ENCODE peak calls at places on chromosomes 6 and 20, in nine cellular contexts. One of them, this sample, is unnamed.

GRCh38 chr6:121223930-121224329 is 110.3 kb downstream of the TBC1D32 start:
- DNase-seq in A549: no peak
- DNase-seq in IMR-90: no peak
- DNase-seq in CD8-positive, alpha-beta T cell: no peak
- DNase-seq in fibroblast of lung: no peak
- DNase-seq in fibroblast of the aortic adventitia: no peak
- DNase-seq in tibial nerve: no peak
- DNase-seq in testis: no peak
- DNase-seq in SK-N-SH: no peak
- DNase-seq in this sample: no peak

GRCh38 chr6:153208706-153209105 is 77.6 kb upstream of the RGS17 start:
- DNase-seq in IMR-90: no peak
- DNase-seq in CD8-positive, alpha-beta T cell: no peak
- DNase-seq in fibroblast of the aortic adventitia: no peak
- DNase-seq in A549: no peak
- DNase-seq in fibroblast of lung: no peak
- DNase-seq in tibial nerve: no peak
- DNase-seq in testis: no peak
- DNase-seq in SK-N-SH: no peak
- DNase-seq in this sample: no peak

GRCh38 chr6:1870902-1871301 is 261.2 kb downstream of the FOXC1 start:
- DNase-seq in fibroblast of the aortic adventitia: no peak
- DNase-seq in fibroblast of lung: no peak
- DNase-seq in SK-N-SH: no peak
- DNase-seq in CD8-positive, alpha-beta T cell: no peak
- DNase-seq in tibial nerve: no peak
- DNase-seq in A549: no peak
- DNase-seq in testis: no peak
- DNase-seq in IMR-90: no peak
- DNase-seq in this sample: no peak

GRCh38 chr6:127547909-127548649 is 28.9 kb upstream of the C6orf58 start:
- DNase-seq in fibroblast of lung: no peak
- DNase-seq in IMR-90: peak; percentile 17
- DNase-seq in tibial nerve: no peak
- DNase-seq in SK-N-SH: no peak
- DNase-seq in CD8-positive, alpha-beta T cell: no peak
- DNase-seq in A549: no peak
- DNase-seq in testis: no peak
- DNase-seq in fibroblast of the aortic adventitia: peak; percentile 32
- DNase-seq in this sample: no peak

GRCh38 chr20:32764000-32764960 is 2.1 kb downstream of the DNMT3B start:
- DNase-seq in tibial nerve: no peak
- DNase-seq in SK-N-SH: no peak
- DNase-seq in fibroblast of the aortic adventitia: no peak
- DNase-seq in testis: no peak
- DNase-seq in A549: no peak
- DNase-seq in IMR-90: no peak
- DNase-seq in fibroblast of lung: no peak
- DNase-seq in CD8-positive, alpha-beta T cell: no peak
- DNase-seq in this sample: no peak

GRCh38 chr20:30168800-30169138 is 1088.7 kb upstream of the DEFB115 start:
- DNase-seq in testis: no peak
- DNase-seq in A549: no peak
- DNase-seq in SK-N-SH: peak; percentile 14
- DNase-seq in tibial nerve: no peak
- DNase-seq in fibroblast of the aortic adventitia: no peak
- DNase-seq in IMR-90: no peak
- DNase-seq in fibroblast of lung: no peak
- DNase-seq in CD8-positive, alpha-beta T cell: no peak
- DNase-seq in this sample: no peak

GRCh38 chr6:118163609-118164008 is 256.5 kb downstream of the SLC35F1 start:
- DNase-seq in A549: no peak
- DNase-seq in IMR-90: no peak
- DNase-seq in fibroblast of lung: no peak
- DNase-seq in testis: no peak
- DNase-seq in CD8-positive, alpha-beta T cell: no peak
- DNase-seq in fibroblast of the aortic adventitia: no peak
- DNase-seq in SK-N-SH: no peak
- DNase-seq in tibial nerve: no peak
- DNase-seq in this sample: no peak

GRCh38 chr6:131651782-131652181 is 14.7 kb downstream of the ENPP3 start:
- DNase-seq in IMR-90: no peak
- DNase-seq in fibroblast of the aortic adventitia: no peak
- DNase-seq in fibroblast of lung: no peak
- DNase-seq in A549: no peak
- DNase-seq in tibial nerve: no peak
- DNase-seq in SK-N-SH: no peak
- DNase-seq in CD8-positive, alpha-beta T cell: no peak
- DNase-seq in testis: no peak
- DNase-seq in this sample: no peak

GRCh38 chr20:31666258-31667042 is 28.7 kb downstream of the COX4I2 start:
- DNase-seq in IMR-90: no peak
- DNase-seq in fibroblast of the aortic adventitia: no peak
- DNase-seq in SK-N-SH: no peak
- DNase-seq in A549: no peak
- DNase-seq in CD8-positive, alpha-beta T cell: peak; percentile 62
- DNase-seq in tibial nerve: peak; percentile 52
- DNase-seq in fibroblast of lung: no peak
- DNase-seq in testis: peak; percentile 48
- DNase-seq in this sample: no peak

GRCh38 chr6:3157151-3157933 is at the start of gene TUBB2A:
- DNase-seq in CD8-positive, alpha-beta T cell: peak; percentile 87
- DNase-seq in fibroblast of lung: peak; percentile 78
- DNase-seq in IMR-90: peak; percentile 78
- DNase-seq in SK-N-SH: peak; percentile 98
- DNase-seq in fibroblast of the aortic adventitia: peak; percentile 76
- DNase-seq in A549: peak; percentile 65
- DNase-seq in tibial nerve: peak; percentile 82
- DNase-seq in testis: peak; percentile 84
- DNase-seq in this sample: no peak

GRCh38 chr6:167407239-167408064 is 82.6 kb downstream of the TTLL2 start:
- DNase-seq in tibial nerve: no peak
- DNase-seq in CD8-positive, alpha-beta T cell: no peak
- DNase-seq in fibroblast of lung: no peak
- DNase-seq in testis: no peak
- DNase-seq in A549: no peak
- DNase-seq in IMR-90: no peak
- DNase-seq in fibroblast of the aortic adventitia: no peak
- DNase-seq in SK-N-SH: no peak
- DNase-seq in this sample: no peak

GRCh38 chr6:45054610-45055009 is 273.5 kb upstream of the RUNX2 start:
- DNase-seq in fibroblast of the aortic adventitia: no peak
- DNase-seq in SK-N-SH: no peak
- DNase-seq in CD8-positive, alpha-beta T cell: no peak
- DNase-seq in testis: no peak
- DNase-seq in tibial nerve: no peak
- DNase-seq in fibroblast of lung: peak; percentile 57
- DNase-seq in A549: no peak
- DNase-seq in IMR-90: no peak
- DNase-seq in this sample: no peak

GRCh38 chr6:75543311-75543710 is 49.7 kb upstream of the FILIP1 start:
- DNase-seq in CD8-positive, alpha-beta T cell: no peak
- DNase-seq in SK-N-SH: no peak
- DNase-seq in IMR-90: no peak
- DNase-seq in tibial nerve: no peak
- DNase-seq in fibroblast of the aortic adventitia: no peak
- DNase-seq in A549: no peak
- DNase-seq in testis: no peak
- DNase-seq in fibroblast of lung: no peak
- DNase-seq in this sample: no peak

GRCh38 chr6:170186006-170186908 is 104.6 kb downstream of the DLL1 start:
- DNase-seq in testis: no peak
- DNase-seq in tibial nerve: peak; percentile 1
- DNase-seq in CD8-positive, alpha-beta T cell: no peak
- DNase-seq in A549: no peak
- DNase-seq in fibroblast of lung: no peak
- DNase-seq in IMR-90: no peak
- DNase-seq in SK-N-SH: no peak
- DNase-seq in fibroblast of the aortic adventitia: no peak
- DNase-seq in this sample: no peak

GRCh38 chr6:131159578-131159977 is 24.3 kb downstream of the AKAP7 start:
- DNase-seq in fibroblast of lung: peak; percentile 87
- DNase-seq in SK-N-SH: no peak
- DNase-seq in IMR-90: peak; percentile 86
- DNase-seq in CD8-positive, alpha-beta T cell: no peak
- DNase-seq in A549: no peak
- DNase-seq in fibroblast of the aortic adventitia: peak; percentile 51
- DNase-seq in tibial nerve: no peak
- DNase-seq in testis: no peak
- DNase-seq in this sample: peak; percentile 40

GRCh38 chr6:2244261-2245102 is 923 bp downstream of the GMDS start:
- DNase-seq in fibroblast of lung: no peak
- DNase-seq in tibial nerve: no peak
- DNase-seq in SK-N-SH: no peak
- DNase-seq in testis: no peak
- DNase-seq in IMR-90: no peak
- DNase-seq in A549: no peak
- DNase-seq in CD8-positive, alpha-beta T cell: no peak
- DNase-seq in fibroblast of the aortic adventitia: no peak
- DNase-seq in this sample: no peak

GRCh38 chr20:6152777-6153176 is 29.9 kb upstream of the FERMT1 start:
- DNase-seq in tibial nerve: no peak
- DNase-seq in IMR-90: no peak
- DNase-seq in A549: no peak
- DNase-seq in fibroblast of the aortic adventitia: no peak
- DNase-seq in SK-N-SH: no peak
- DNase-seq in fibroblast of lung: no peak
- DNase-seq in testis: no peak
- DNase-seq in CD8-positive, alpha-beta T cell: no peak
- DNase-seq in this sample: no peak
- TF ChIP-seq CTCF in tibial nerve: no peak
- TF ChIP-seq CTCF in IMR-90: no peak
- TF ChIP-seq CTCF in A549: no peak
- TF ChIP-seq CTCF in fibroblast of the aortic adventitia: no peak
- TF ChIP-seq CTCF in SK-N-SH: no peak
- TF ChIP-seq CTCF in fibroblast of lung: no peak
- TF ChIP-seq CTCF in testis: no peak
- TF ChIP-seq CTCF in CD8-positive, alpha-beta T cell: no peak
- TF ChIP-seq CTCF in this sample: no peak

GRCh38 chr20:34042286-34042685 is 48.6 kb downstream of the RALY start:
- DNase-seq in testis: no peak
- DNase-seq in CD8-positive, alpha-beta T cell: peak; percentile 37
- DNase-seq in fibroblast of the aortic adventitia: no peak
- DNase-seq in SK-N-SH: no peak
- DNase-seq in fibroblast of lung: no peak
- DNase-seq in tibial nerve: no peak
- DNase-seq in A549: no peak
- DNase-seq in IMR-90: no peak
- DNase-seq in this sample: no peak

GRCh38 chr20:34037121-34037520 is 43.4 kb downstream of the RALY start:
- DNase-seq in fibroblast of lung: no peak
- DNase-seq in CD8-positive, alpha-beta T cell: peak; percentile 50
- DNase-seq in IMR-90: no peak
- DNase-seq in testis: peak; percentile 50
- DNase-seq in fibroblast of the aortic adventitia: no peak
- DNase-seq in tibial nerve: no peak
- DNase-seq in A549: no peak
- DNase-seq in SK-N-SH: no peak
- DNase-seq in this sample: no peak

GRCh38 chr20:34043025-34043424 is 49.3 kb downstream of the RALY start:
- DNase-seq in testis: no peak
- DNase-seq in SK-N-SH: no peak
- DNase-seq in tibial nerve: no peak
- DNase-seq in IMR-90: no peak
- DNase-seq in fibroblast of lung: no peak
- DNase-seq in A549: no peak
- DNase-seq in CD8-positive, alpha-beta T cell: no peak
- DNase-seq in fibroblast of the aortic adventitia: no peak
- DNase-seq in this sample: no peak

GRCh38 chr20:34037767-34038166 is 44.1 kb downstream of the RALY start:
- DNase-seq in A549: no peak
- DNase-seq in testis: peak; percentile 26
- DNase-seq in CD8-positive, alpha-beta T cell: no peak
- DNase-seq in fibroblast of the aortic adventitia: peak; percentile 92
- DNase-seq in tibial nerve: no peak
- DNase-seq in IMR-90: peak; percentile 77
- DNase-seq in fibroblast of lung: no peak
- DNase-seq in SK-N-SH: no peak
- DNase-seq in this sample: no peak

DNA sequence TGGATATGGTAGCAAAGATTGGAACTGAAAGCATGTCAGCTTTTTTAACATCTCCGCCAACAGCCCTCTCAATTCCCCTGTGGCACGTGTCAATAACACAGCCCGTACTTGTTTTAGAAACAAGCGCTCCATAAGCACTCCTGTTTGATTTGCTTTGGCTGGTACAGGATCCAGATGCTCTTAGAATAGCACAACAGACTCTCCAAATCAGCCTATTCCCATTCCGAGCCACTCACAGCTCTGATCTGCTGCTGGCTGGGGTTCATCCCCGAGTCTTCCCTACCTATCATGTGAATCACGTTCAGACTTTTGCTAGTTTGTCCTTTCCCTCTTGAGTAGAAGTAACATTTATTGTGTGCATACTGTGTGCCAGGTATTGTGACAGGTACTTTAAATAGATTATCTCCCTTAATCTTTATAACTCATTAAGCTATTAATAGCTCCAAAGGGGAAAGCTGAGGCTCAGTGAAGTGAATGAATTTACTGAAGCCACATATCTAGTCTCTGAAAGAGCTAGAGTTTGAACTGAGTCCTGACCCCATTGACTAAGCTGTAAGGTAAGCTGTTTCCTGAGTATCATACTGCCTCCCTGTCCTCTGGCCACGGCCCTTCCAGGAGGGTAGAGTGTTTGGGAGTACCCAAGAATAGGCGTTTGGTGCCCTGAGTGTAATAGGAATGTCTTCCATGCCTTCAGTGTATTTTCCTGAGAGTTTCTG is 46.7 kb downstream of the RALY start:
- DNase-seq in CD8-positive, alpha-beta T cell: no peak
- DNase-seq in fibroblast of the aortic adventitia: no peak
- DNase-seq in IMR-90: no peak
- DNase-seq in testis: no peak
- DNase-seq in A549: no peak
- DNase-seq in tibial nerve: no peak
- DNase-seq in SK-N-SH: no peak
- DNase-seq in fibroblast of lung: no peak
- DNase-seq in this sample: no peak
- H3K4me3 ChIP-seq in CD8-positive, alpha-beta T cell: no peak overlapping the region
- H3K4me3 ChIP-seq in fibroblast of the aortic adventitia: no peak overlapping the region
- H3K4me3 ChIP-seq in IMR-90: no peak overlapping the region
- H3K4me3 ChIP-seq in testis: no peak overlapping the region
- H3K4me3 ChIP-seq in A549: no peak overlapping the region
- H3K4me3 ChIP-seq in tibial nerve: no peak overlapping the region
- H3K4me3 ChIP-seq in SK-N-SH: no peak overlapping the region
- H3K4me3 ChIP-seq in fibroblast of lung: no peak overlapping the region
- H3K4me3 ChIP-seq in this sample: no peak overlapping the region

GRCh38 chr20:24001901-24002405 is 13.4 kb upstream of the GGTLC1 start:
- DNase-seq in tibial nerve: no peak
- DNase-seq in A549: no peak
- DNase-seq in SK-N-SH: no peak
- DNase-seq in CD8-positive, alpha-beta T cell: no peak
- DNase-seq in IMR-90: no peak
- DNase-seq in fibroblast of lung: no peak
- DNase-seq in fibroblast of the aortic adventitia: no peak
- DNase-seq in testis: no peak
- DNase-seq in this sample: no peak
- TF ChIP-seq CTCF in tibial nerve: no peak
- TF ChIP-seq CTCF in A549: no peak
- TF ChIP-seq CTCF in SK-N-SH: no peak
- TF ChIP-seq CTCF in CD8-positive, alpha-beta T cell: no peak
- TF ChIP-seq CTCF in IMR-90: no peak
- TF ChIP-seq CTCF in fibroblast of lung: no peak
- TF ChIP-seq CTCF in fibroblast of the aortic adventitia: no peak
- TF ChIP-seq CTCF in testis: no peak
- TF ChIP-seq CTCF in this sample: no peak

GRCh38 chr20:64082821-64083379 is 1.3 kb downstream of the LKAAEAR1 start:
- DNase-seq in A549: no peak
- DNase-seq in IMR-90: no peak
- DNase-seq in fibroblast of lung: no peak
- DNase-seq in tibial nerve: no peak
- DNase-seq in fibroblast of the aortic adventitia: no peak
- DNase-seq in CD8-positive, alpha-beta T cell: no peak
- DNase-seq in SK-N-SH: no peak
- DNase-seq in testis: no peak
- DNase-seq in this sample: no peak
- H3K4me3 ChIP-seq in A549: peak overlapping the region; percentile 71
- H3K4me3 ChIP-seq in IMR-90: peak overlapping the region; percentile 63
- H3K4me3 ChIP-seq in fibroblast of lung: no peak overlapping the region
- H3K4me3 ChIP-seq in tibial nerve: no peak overlapping the region
- H3K4me3 ChIP-seq in fibroblast of the aortic adventitia: no peak overlapping the region
- H3K4me3 ChIP-seq in CD8-positive, alpha-beta T cell: peak overlapping the region; percentile 45
- H3K4me3 ChIP-seq in SK-N-SH: peak overlapping the region; percentile 47
- H3K4me3 ChIP-seq in testis: peak overlapping the region; percentile 47
- H3K4me3 ChIP-seq in this sample: peak overlapping the region; percentile 37

This sample was measured in AG04449.